ENCODE peak calls at places on chromosomes 12 and 14, in eight cellular contexts. W, L, D, H, K, N, P and V are unnamed samples.

GRCh38 chr12:26162905-26163304 is 32.5 kb upstream of the SSPN start:
- DNase-seq in L (no peak), K (no peak), N (no peak), W (no peak), D (no peak), P (no peak), H (no peak), V (no peak)

GRCh38 chr14:37061697-37062096 is 110.7 kb downstream of the SLC25A21 start:
- DNase-seq in K (no peak), P (no peak), N (no peak), H (no peak), W (no peak), D (peak), L (no peak), V (no peak)

GRCh38 chr12:66279127-66279712 is 23.1 kb upstream of the HELB start:
- DNase-seq in K (peak), L (no peak), N (no peak), D (no peak), P (no peak), H (peak), W (peak), V (peak)

GRCh38 chr14:103230021-103230420 is 104.0 kb upstream of the EIF5 start:
- DNase-seq in W (no peak), P (no peak), K (no peak), L (no peak), D (no peak), H (no peak), N (no peak), V (no peak)

GRCh38 chr14:77318006-77318553 is 2.6 kb downstream of the POMT2 start:
- DNase-seq in L (no peak), H (no peak), P (no peak), N (no peak), D (no peak), W (no peak), K (no peak), V (no peak)

GRCh38 chr14:95796846-95797245 is 79.8 kb upstream of the TUNAR start:
- DNase-seq in K (no peak), N (no peak), L (no peak), H (no peak), W (no peak), D (no peak), P (no peak), V (no peak)

GRCh38 chr12:68279227-68280054 is 26.0 kb upstream of the IL22 start:
- DNase-seq in H (no peak), L (no peak), N (no peak), W (peak), K (no peak), P (no peak), D (peak), V (no peak)

GRCh38 chr12:22228022-22228875 is 106.3 kb downstream of the ST8SIA1 start:
- DNase-seq in P (no peak), N (no peak), H (no peak), L (no peak), W (peak), K (no peak), D (no peak), V (no peak)

GRCh38 chr14:104692939-104693315 is 3.5 kb downstream of the INF2 start:
- DNase-seq in W (no peak), P (no peak), L (no peak), H (no peak), N (no peak), D (no peak), K (no peak), V (no peak)

GRCh38 chr12:55972045-55972843 is 1.6 kb upstream of the RAB5B start:
- DNase-seq in D (no peak), P (no peak), K (no peak), H (no peak), N (no peak), W (peak), L (no peak), V (peak)

GRCh38 chr12:47903927-47904646 is 707 bp downstream of the VDR start:
- DNase-seq in N (no peak), P (no peak), H (peak), L (peak), D (no peak), K (peak), W (peak), V (no peak)

GRCh38 chr12:666766-667308 is 3.6 kb upstream of the NINJ2 start:
- DNase-seq in W (peak), L (no peak), H (no peak), K (no peak), P (no peak), N (no peak), D (no peak), V (no peak)